ENCODE peak calls at places on chromosomes 4 and X, in four cellular contexts. I, L, N and R are unnamed samples.

GRCh38 chr4:166003811-166004210 is 130.8 kb downstream of the TLL1 start:
- DNase-seq in L (no peak), N (no peak), I (no peak), R (no peak)

GRCh38 chr4:71045256-71045655 is 51.8 kb downstream of the DCK start:
- DNase-seq in I (no peak), L (no peak), N (no peak), R (no peak)

GRCh38 chr4:48639816-48640215 is 140.3 kb downstream of the FRYL start:
- DNase-seq in L (no peak), N (no peak), I (no peak), R (no peak)

GRCh38 chr4:8916251-8916913 is 44.7 kb upstream of the HMX1 start:
- DNase-seq in N (no peak), I (no peak), L (peak), R (no peak)

GRCh38 chrX:6053126-6053625 is 175.5 kb downstream of the NLGN4X start:
- DNase-seq in L (no peak), I (no peak), N (no peak), R (no peak)

GRCh38 chr4:112557676-112558411 is 41.9 kb upstream of the NEUROG2 start:
- DNase-seq in L (no peak), I (no peak), N (no peak), R (no peak)

GRCh38 chrX:107979534-107979933 is 2.6 kb downstream of the TEX13B start:
- DNase-seq in I (no peak), N (no peak), L (no peak), R (no peak)

GRCh38 chrX:137352101-137352660 is 213.7 kb upstream of the ZIC3 start:
- DNase-seq in N (no peak), L (peak), I (no peak), R (no peak)

GRCh38 chr4:120432451-120432850 is 365.8 kb upstream of the MAD2L1 start:
- DNase-seq in N (no peak), L (no peak), I (no peak), R (no peak)

GRCh38 chrX:97672138-97672537 is 788.4 kb downstream of the RPA4 start:
- DNase-seq in N (no peak), I (no peak), L (no peak), R (no peak)

GRCh38 chrX:39969099-39969825 is 128.5 kb downstream of the BCOR start:
- DNase-seq in N (no peak), I (no peak), L (no peak), R (no peak)

GRCh38 chr4:52250124-52250523 is 199.0 kb downstream of the SPATA18 start:
- DNase-seq in N (no peak), I (no peak), L (no peak), R (no peak)

GRCh38 chr4:18052158-18052557 is 30.6 kb upstream of the LCORL start:
- DNase-seq in N (no peak), L (no peak), I (no peak), R (no peak)
- TF ChIP-seq FOSL1 in N (no peak), L (no peak), I (no peak), R (no peak)

DNA sequence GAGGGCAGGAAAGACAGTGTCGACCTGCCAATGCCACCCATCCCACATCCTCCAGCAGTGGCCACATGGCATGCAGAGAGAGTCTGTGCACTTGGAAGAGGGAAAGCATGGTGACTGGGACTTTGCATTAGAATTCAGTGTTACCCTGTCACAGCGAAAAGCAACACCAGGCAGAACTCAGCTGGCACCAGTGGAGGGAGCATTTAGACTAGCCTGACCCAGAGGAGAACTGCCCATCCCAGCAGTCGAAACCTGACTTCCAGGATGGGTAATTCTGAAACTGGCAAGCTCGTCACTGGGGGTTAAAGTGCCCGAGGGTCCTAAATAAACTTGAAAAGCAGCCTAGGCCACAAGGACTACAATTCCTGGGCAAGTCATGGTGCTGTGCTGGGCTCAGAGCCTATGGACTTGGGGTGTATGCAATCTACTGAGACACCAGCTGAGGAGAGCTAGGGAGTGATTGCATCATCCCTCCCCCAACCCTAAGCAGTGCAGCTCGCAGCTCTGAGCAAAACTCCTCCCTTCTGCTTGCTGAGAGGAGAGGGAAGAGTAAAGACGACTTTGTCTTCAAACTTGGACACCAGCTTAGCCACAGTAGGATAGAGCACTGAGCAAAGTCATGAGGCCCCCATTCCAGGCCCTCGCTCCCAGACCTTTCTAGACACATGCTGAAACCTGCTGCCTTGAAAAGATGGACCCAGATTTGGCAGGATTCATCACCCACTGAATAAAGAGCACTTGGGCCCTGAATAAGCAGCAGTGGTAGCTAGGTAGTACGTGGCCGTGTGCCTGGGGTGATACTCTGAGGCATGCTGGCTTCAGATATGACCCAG is 68.8 kb downstream of the DDX60L start:
- DNase-seq in L (no peak), I (no peak), N (no peak), R (no peak)
- TF ChIP-seq SIN3A in L (no peak), I (no peak), N (no peak), R (no peak)

GRCh38 chr4:124803641-124804040 is 91.1 kb upstream of the ANKRD50 start:
- DNase-seq in N (no peak), L (no peak), I (no peak), R (no peak)

GRCh38 chr4:124804041-124804440 is 91.5 kb upstream of the ANKRD50 start:
- DNase-seq in I (no peak), N (no peak), L (no peak), R (no peak)

GRCh38 chr4:124803026-124803425 is 90.5 kb upstream of the ANKRD50 start:
- DNase-seq in L (no peak), N (no peak), I (no peak), R (no peak)

GRCh38 chr4:124806403-124806802 is 93.9 kb upstream of the ANKRD50 start:
- DNase-seq in N (no peak), I (peak), L (no peak), R (no peak)

GRCh38 chr4:124804584-124804983 is 92.1 kb upstream of the ANKRD50 start:
- DNase-seq in I (no peak), L (no peak), N (no peak), R (no peak)
- TF ChIP-seq FOSL1 in I (no peak), L (no peak), N (no peak), R (no peak)

GRCh38 chrX:9318213-9318612 is 146.6 kb upstream of the TBL1X start:
- DNase-seq in L (no peak), N (no peak), I (no peak), R (no peak)
- TF ChIP-seq SIN3A in L (no peak), N (no peak), I (no peak), R (no peak)

DNA sequence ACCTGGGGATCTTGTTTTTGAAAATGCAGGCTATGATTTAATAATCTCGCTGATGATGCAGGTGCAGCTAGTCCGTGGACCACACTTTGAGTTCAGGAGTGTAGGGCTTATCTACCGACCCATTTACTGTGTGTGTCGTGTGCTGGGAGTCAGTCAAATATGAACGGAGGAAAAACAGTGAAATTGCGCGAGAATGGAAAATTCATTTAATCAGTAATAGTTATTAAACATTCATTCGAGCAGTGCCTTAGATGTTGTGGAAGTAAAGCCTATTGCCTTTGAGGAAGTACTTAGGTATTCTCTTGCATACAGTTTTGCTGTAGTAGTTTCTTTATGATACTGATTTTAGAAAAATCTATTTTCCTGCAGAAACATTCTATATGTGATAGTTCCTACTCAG is 725 bp downstream of the RAB33B start:
- DNase-seq in L (no peak), I (no peak), N (no peak), R (no peak)
- TF ChIP-seq FOSL1 in L (no peak), I (no peak), N (no peak), R (no peak)